ENCODE peak calls at places on chromosomes 7 and 10, in five cellular contexts. S is GM13977, V is MM.1S, W is tibial artery, I is endothelial cell. B is an unnamed sample.

GRCh38 chr10:129741280-129741977 is 222.6 kb downstream of the EBF3 start:
- DNase-seq in S (no peak), I (no peak), V (no peak), W (peak), B (no peak)

GRCh38 chr7:55572378-55573233 is at the start of gene VOPP1:
- DNase-seq in S (peak), I (peak), W (peak), V (peak), B (peak)

GRCh38 chr7:116583653-116584052 is 58.8 kb downstream of the CAV1 start:
- DNase-seq in I (no peak), V (peak), S (peak), W (no peak), B (peak)

GRCh38 chr10:3682745-3683144 is 102.3 kb downstream of the KLF6 start:
- DNase-seq in V (no peak), W (no peak), S (no peak), I (no peak), B (no peak)

GRCh38 chr10:63713191-63714144 is 192.3 kb downstream of the REEP3 start:
- DNase-seq in W (peak), V (no peak), I (peak), S (no peak), B (no peak)

GRCh38 chr10:34137955-34138354 is 677.1 kb downstream of the PARD3 start:
- DNase-seq in S (no peak), I (no peak), W (no peak), V (no peak), B (no peak)

GRCh38 chr10:21757601-21757901 is 223.5 kb downstream of the MLLT10 start:
- DNase-seq in I (no peak), V (no peak), W (no peak), S (no peak), B (no peak)

GRCh38 chr7:28509256-28510021 is 97.1 kb downstream of the CREB5 start:
- DNase-seq in W (no peak), S (peak), V (no peak), I (no peak), B (peak)

GRCh38 chr7:102008535-102009262 is 191.3 kb downstream of the CUX1 start:
- DNase-seq in V (no peak), S (no peak), W (no peak), I (no peak), B (no peak)

GRCh38 chr7:111137296-111138195 is 46.6 kb downstream of the LRRN3 start:
- DNase-seq in V (no peak), W (peak), S (no peak), I (no peak), B (no peak)

GRCh38 chr10:91590142-91590903 is 42.5 kb downstream of the PPP1R3C start:
- DNase-seq in W (peak), S (no peak), V (no peak), I (no peak), B (no peak)

GRCh38 chr10:48599830-48600134 is 5.1 kb downstream of the ARHGAP22 start:
- DNase-seq in S (no peak), I (no peak), V (no peak), W (no peak), B (no peak)

GRCh38 chr7:57407125-57407524 is 42.9 kb upstream of the ZNF716 start:
- DNase-seq in S (peak), I (no peak), V (no peak), W (no peak), B (no peak)

GRCh38 chr7:140205600-140205999 is 28.8 kb upstream of the KDM7A start:
- DNase-seq in S (no peak), I (no peak), W (no peak), V (no peak), B (no peak)

GRCh38 chr10:97426776-97427570 is 982 bp downstream of the PGAM1 start:
- DNase-seq in V (peak), S (no peak), W (no peak), I (peak), B (no peak)

GRCh38 chr10:3452234-3452633 is 279.7 kb upstream of the PITRM1 start:
- DNase-seq in V (no peak), S (no peak), I (no peak), W (no peak), B (no peak)

GRCh38 chr7:6106140-6106904 is 75.1 kb downstream of the ANKRD61 start:
- DNase-seq in V (peak), I (no peak), S (peak), W (no peak), B (peak)

GRCh38 chr7:24926623-24927539 is 53.1 kb downstream of the OSBPL3 start:
- DNase-seq in W (no peak), V (no peak), I (no peak), S (no peak), B (no peak)

DNA sequence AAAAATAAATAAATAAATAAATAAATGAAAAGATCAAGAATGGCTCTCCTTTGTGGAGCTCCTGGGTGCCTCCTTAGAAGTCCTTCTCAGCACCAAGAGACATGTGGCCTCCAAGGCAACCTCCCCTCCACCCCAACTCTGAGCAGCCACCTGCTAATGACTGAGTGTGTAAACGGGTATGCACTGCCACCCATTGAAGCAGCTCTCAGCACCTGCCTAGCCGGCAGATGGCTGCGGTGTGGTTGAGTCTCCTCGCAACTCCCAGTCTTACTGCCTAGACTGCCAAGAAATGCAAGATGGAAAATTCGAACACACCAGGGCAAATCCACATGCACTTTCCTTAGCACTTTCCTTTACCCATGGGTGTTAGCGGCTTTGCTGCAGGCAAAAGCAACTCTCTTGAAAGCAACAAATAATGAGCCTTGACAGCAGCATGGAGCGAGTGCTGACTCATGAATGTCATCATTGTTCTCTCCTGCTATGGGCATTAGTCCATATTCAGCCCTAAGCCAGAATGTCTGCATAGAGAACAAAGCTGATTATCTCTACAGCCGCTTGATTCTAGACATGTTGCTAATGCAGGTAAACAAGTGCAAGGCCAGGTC is 913.9 kb upstream of the AUTS2 start:
- DNase-seq in S (no peak), V (no peak), W (no peak), I (no peak), B (no peak)
- TF ChIP-seq CTCF in S (no peak), V (no peak), W (no peak), I (no peak), B (no peak)

GRCh38 chr10:23157691-23158369 is 34.3 kb upstream of the PTF1A start:
- DNase-seq in S (peak), V (peak), W (no peak), I (no peak), B (peak)
- TF ChIP-seq CTCF in S (peak), V (no peak), W (no peak), I (no peak), B (peak)

DNA sequence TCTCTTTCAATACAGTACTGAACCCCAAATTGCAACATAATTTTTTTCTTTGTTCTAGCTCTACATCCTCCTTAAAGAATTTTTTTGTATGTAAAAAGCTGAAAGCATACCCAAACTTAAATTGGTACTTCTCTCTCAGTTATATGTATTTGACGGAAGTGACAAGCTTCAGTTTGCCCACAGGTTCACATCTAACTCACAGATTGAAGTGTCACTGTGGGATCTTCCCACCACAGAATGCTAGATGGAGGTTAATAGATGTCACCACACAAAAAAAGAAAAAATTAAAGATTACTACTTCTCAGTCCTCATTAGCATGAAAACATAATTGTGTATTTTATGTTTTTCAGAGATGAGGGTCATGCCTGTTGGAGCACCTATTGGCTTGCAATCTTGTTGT is 150.9 kb upstream of the GHITM start:
- DNase-seq in S (no peak), V (no peak), W (no peak), I (no peak), B (no peak)
- TF ChIP-seq CTCF in S (no peak), V (no peak), W (no peak), I (no peak), B (no peak)

GRCh38 chr7:121525155-121525819 is 129.2 kb upstream of the FAM3C start:
- DNase-seq in V (no peak), W (no peak), S (no peak), I (no peak), B (no peak)

GRCh38 chr7:121531175-121532070 is 135.3 kb upstream of the FAM3C start:
- DNase-seq in I (no peak), V (no peak), S (no peak), W (no peak), B (no peak)

GRCh38 chr7:121529003-121529402 is 132.9 kb upstream of the FAM3C start:
- DNase-seq in W (no peak), I (no peak), V (no peak), S (no peak), B (no peak)

GRCh38 chr7:121530251-121531174 is 134.4 kb upstream of the FAM3C start:
- DNase-seq in I (no peak), W (peak), S (peak), V (peak), B (peak)
- TF ChIP-seq CTCF in I (no peak), W (no peak), S (no peak), V (no peak), B (no peak)

DNA sequence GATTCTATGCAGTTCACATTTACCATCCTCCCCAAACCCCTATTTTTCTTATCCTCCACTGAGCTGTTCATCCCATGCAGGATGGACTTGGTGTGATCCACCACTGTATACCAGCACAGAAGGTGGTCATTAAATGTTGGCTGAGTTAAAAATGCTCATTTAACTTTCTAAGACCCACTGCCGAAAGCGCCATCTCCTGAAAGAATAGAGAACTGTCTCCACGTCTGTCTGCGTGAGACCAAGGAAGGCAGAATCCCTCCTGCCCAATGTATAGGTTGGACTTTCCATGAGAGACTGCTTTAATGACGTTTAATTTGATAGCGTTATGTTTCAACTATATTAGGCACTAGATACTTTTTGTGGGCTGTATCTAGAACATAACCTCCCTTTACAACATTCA is 124.3 kb downstream of the GPAM start:
- DNase-seq in S (no peak), I (no peak), W (no peak), V (no peak), B (no peak)
- TF ChIP-seq CTCF in S (no peak), I (no peak), W (no peak), V (no peak), B (no peak)

GRCh38 chr7:1709900-1710299 is 39.8 kb downstream of the ELFN1 start:
- DNase-seq in I (no peak), V (no peak), S (no peak), W (no peak), B (no peak)
- TF ChIP-seq CTCF in I (peak), V (peak), S (no peak), W (no peak), B (no peak)